ENCODE peak calls at places on chromosomes 12 and 14, in eight cellular contexts. D is heart left ventricle; K is iPS DF 6.9; U is mesenchymal stem cell; L is AG04450; J is body of pancreas; O is neural progenitor cell; S is naive thymus-derived CD4-positive, alpha-beta T cell. R is an unnamed sample.

GRCh38 chr14:100120522-100121269 is 38.7 kb downstream of the DEGS2 start:
- DNase-seq in D (no peak), K (no peak), U (no peak), L (no peak), J (no peak), O (no peak), S (no peak), R (no peak)

GRCh38 chr12:92134638-92135274 is 10.9 kb downstream of the BTG1 start:
- DNase-seq in D (no peak), K (no peak), U (peak; percentile 63), L (no peak), J (no peak), O (no peak), S (no peak), R (no peak)

GRCh38 chr14:106843376-106843775 is 1317.0 kb downstream of the TMEM121 start:
- DNase-seq in D (no peak), K (no peak), U (no peak), L (no peak), J (no peak), O (no peak), S (no peak), R (no peak)

GRCh38 chr14:95507174-95507573 is 9.3 kb downstream of the SYNE3 start:
- DNase-seq in D (peak; percentile 67), K (no peak), U (peak; percentile 94), L (peak; percentile 81), J (no peak), O (no peak), S (no peak), R (peak; percentile 54)

GRCh38 chr14:68147331-68147730 is 327.8 kb downstream of the RAD51B start:
- DNase-seq in D (no peak), K (no peak), U (peak; percentile 51), L (no peak), J (no peak), O (no peak), S (no peak), R (no peak)

GRCh38 chr12:66859751-66860440 is 181.0 kb upstream of the GRIP1 start:
- DNase-seq in D (no peak), K (no peak), U (no peak), L (no peak), J (no peak), O (no peak), S (no peak), R (peak; percentile 11)

GRCh38 chr12:17372508-17372907 is 717.5 kb downstream of the RERGL start:
- DNase-seq in D (no peak), K (no peak), U (no peak), L (no peak), J (no peak), O (no peak), S (no peak), R (no peak)

GRCh38 chr14:105844810-105845724 is 318.7 kb downstream of the TMEM121 start:
- DNase-seq in D (no peak), K (no peak), U (no peak), L (no peak), J (peak; percentile 6), O (no peak), S (no peak), R (no peak)

GRCh38 chr12:103241184-103241583 is 254.6 kb downstream of the C12orf42 start:
- DNase-seq in D (no peak), K (no peak), U (no peak), L (no peak), J (no peak), O (no peak), S (no peak), R (no peak)

DNA sequence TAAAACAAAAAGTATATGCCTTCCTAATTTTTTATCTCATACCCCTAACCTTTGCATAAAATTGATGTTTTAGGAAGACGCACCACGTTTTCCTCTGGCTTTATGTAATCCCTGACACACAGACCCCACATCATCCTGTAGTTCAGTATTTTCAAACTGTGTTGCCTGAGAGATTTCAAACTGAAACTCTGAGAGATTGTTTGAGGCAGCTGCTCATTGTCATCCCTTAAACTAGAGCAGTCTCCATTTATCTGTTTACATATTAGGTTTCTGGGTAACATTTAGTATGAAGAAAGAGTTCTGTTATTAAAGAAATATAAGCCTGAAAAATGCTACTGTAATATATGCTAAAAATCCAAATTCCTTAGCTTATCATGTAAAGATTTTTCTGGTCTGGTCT is 24.3 kb downstream of the MNAT1 start:
- DNase-seq in D (no peak), K (no peak), U (no peak), L (no peak), J (no peak), O (no peak), S (no peak), R (no peak)
- H3K27ac ChIP-seq in D (no peak overlapping the region), K (no peak overlapping the region), U (no peak overlapping the region), L (no peak overlapping the region), J (no peak overlapping the region), O (peak overlapping the region; percentile 31), S (no peak overlapping the region), R (no peak overlapping the region)

DNA sequence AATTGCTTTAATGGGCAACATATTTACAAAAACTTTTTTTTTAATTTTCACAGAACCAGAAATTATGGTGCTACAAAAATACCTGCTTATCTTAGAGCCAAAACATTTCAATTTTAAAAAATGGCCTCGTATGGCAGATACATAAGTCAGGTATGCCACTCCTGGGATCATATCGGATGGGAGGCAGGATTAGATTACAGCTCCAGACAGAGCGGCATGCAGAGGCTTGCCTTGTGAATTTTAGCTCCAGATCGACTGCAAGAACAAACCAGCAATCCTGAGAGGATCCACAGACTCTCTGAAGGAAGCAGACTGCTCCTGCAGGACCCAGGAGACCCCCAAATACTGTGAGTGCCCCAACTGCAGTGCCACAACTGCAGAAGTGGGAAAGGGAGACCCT is 169.3 kb upstream of the AMIGO2 start:
- DNase-seq in D (no peak), K (no peak), U (no peak), L (no peak), J (no peak), O (no peak), S (no peak), R (no peak)
- H3K27ac ChIP-seq in D (no peak overlapping the region), K (no peak overlapping the region), U (no peak overlapping the region), L (no peak overlapping the region), J (no peak overlapping the region), O (no peak overlapping the region), S (no peak overlapping the region), R (no peak overlapping the region)

DNA sequence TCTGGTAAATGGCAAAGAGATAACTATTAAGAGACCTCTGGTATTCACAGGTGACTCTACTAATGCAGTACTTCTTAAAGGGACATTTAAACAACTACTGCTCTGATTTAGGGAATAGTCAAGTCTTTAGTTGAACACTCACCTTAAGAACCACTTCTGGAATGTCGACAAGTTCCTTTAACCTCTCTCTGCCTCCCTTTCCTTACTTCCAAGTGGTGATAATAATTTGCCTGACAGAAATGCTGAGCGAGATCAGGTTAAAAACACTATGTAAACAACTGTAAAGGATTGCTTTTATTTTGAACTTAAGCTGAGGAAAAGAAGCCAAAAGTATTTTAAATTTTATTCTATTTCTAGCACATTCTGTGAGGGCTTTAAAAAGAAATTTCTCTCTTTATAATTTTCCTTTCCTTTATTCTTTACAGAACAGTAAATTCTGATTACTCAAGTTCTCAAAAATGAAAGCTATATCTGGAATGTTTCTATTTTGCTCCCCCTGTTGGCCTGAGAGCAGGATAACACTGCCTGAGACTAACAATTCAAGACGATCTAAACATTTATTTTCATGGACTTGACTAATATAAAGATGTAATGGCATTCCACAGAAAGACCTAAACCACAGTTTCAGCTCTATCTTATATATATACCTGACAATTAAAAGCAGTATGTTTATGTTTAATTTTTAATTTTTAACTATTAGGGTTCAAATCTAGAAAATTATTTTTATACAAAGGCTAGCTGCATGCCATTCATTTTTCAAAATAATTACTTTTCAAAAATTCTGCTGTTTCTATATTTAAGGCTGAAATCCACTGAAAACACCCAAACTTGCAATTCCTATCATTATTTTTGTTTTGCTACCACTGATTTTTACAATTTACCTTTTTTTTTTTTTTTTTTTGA is 29.2 kb downstream of the ZCCHC8 start:
- DNase-seq in D (no peak), K (no peak), U (peak; percentile 82), L (peak; percentile 59), J (no peak), O (peak; percentile 48), S (peak; percentile 61), R (peak; percentile 69)
- H3K27ac ChIP-seq in D (no peak overlapping the region), K (no peak overlapping the region), U (peak overlapping the region; percentile 61), L (no peak overlapping the region), J (peak overlapping the region; percentile 69), O (no peak overlapping the region), S (no peak overlapping the region), R (peak overlapping the region; percentile 52)

GRCh38 chr12:9756756-9757155 is 3.9 kb downstream of the CD69 start:
- DNase-seq in D (no peak), K (no peak), U (no peak), L (no peak), J (no peak), O (no peak), S (no peak), R (no peak)
- H3K27ac ChIP-seq in D (no peak overlapping the region), K (no peak overlapping the region), U (no peak overlapping the region), L (no peak overlapping the region), J (no peak overlapping the region), O (no peak overlapping the region), S (peak overlapping the region; percentile 98), R (no peak overlapping the region)

GRCh38 chr14:101404426-101405170 is 156.7 kb upstream of the DIO3 start:
- DNase-seq in D (no peak), K (peak; percentile 18), U (no peak), L (no peak), J (no peak), O (no peak), S (no peak), R (no peak)
- H3K27ac ChIP-seq in D (no peak overlapping the region), K (no peak overlapping the region), U (no peak overlapping the region), L (no peak overlapping the region), J (no peak overlapping the region), O (no peak overlapping the region), S (no peak overlapping the region), R (peak overlapping the region; percentile 16)

DNA sequence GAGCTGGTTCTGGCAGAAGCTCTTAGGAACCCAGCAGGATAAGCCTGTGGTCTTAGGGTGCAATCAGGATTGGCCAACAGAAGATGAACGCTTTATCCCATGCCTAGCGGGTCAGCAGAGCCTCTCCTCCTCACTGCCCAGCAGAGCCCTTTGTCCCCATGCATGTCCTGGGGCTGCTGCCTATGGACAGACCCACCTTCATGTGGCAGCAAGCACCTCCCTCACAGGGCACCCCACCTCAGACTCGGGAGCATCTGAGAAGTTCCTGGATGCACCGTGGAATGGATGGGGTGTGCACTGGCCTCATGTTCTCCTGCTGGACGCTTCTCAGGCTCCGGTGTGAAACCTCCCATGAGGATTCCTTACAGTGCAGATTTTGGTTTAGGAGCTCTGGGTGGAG is 152.8 kb downstream of the ADGRD1 start:
- DNase-seq in D (no peak), K (no peak), U (no peak), L (no peak), J (no peak), O (no peak), S (no peak), R (no peak)
- H3K27ac ChIP-seq in D (no peak overlapping the region), K (no peak overlapping the region), U (no peak overlapping the region), L (no peak overlapping the region), J (no peak overlapping the region), O (no peak overlapping the region), S (no peak overlapping the region), R (no peak overlapping the region)

DNA sequence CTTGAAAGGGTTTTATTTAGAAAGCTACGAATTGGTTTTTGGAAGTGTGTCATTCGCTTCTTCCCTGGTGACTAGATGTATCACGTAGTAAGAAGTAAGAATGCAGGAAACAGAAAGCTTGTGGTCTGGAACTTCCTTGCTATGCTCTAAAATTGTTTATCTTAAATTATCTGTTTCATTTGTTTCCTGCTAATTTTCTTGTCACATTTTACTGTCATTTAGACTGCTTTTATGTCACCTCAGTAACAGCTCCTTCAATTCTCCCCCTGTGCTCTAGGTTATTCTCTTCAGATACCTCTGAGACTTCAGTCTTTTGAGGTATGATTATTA is 671 bp upstream of the CD69 start:
- DNase-seq in D (no peak), K (no peak), U (peak; percentile 64), L (no peak), J (no peak), O (no peak), S (peak; percentile 70), R (no peak)
- H3K27ac ChIP-seq in D (no peak overlapping the region), K (no peak overlapping the region), U (no peak overlapping the region), L (no peak overlapping the region), J (peak overlapping the region; percentile 7), O (no peak overlapping the region), S (peak overlapping the region; percentile 98), R (no peak overlapping the region)